ENCODE peak calls at places on chromosomes 13 and 19, in eight cellular contexts. K is right lobe of liver, A is tibial artery, T is dorsolateral prefrontal cortex, I is epithelial cell of esophagus, D is fibroblast of mammary gland, H is transverse colon, Q is psoas muscle. O is an unnamed sample.

GRCh38 chr13:96860829-96861228 is 133.4 kb downstream of the OXGR1 start:
- DNase-seq in K (no peak), T (no peak), A (no peak), H (no peak), I (no peak), Q (no peak), D (no peak), O (no peak)

GRCh38 chr19:11018179-11018578 is 57.3 kb downstream of the SMARCA4 start:
- DNase-seq in A (peak), Q (no peak), T (peak), K (no peak), I (peak), H (peak), D (peak), O (peak)

GRCh38 chr13:100195568-100195967 is 106.7 kb downstream of the PCCA start:
- DNase-seq in T (no peak), Q (no peak), A (no peak), K (no peak), D (no peak), H (no peak), I (no peak), O (no peak)

GRCh38 chr13:113499936-113500335 is 9.4 kb upstream of the DCUN1D2 start:
- DNase-seq in I (no peak), Q (no peak), K (no peak), H (no peak), T (no peak), A (no peak), D (peak), O (peak)

GRCh38 chr13:43293986-43294880 is 270.8 kb downstream of the DNAJC15 start:
- DNase-seq in A (no peak), I (no peak), T (no peak), Q (no peak), K (no peak), D (no peak), H (no peak), O (no peak)

GRCh38 chr13:40096357-40096911 is 441.0 kb downstream of the COG6 start:
- DNase-seq in I (no peak), H (no peak), T (no peak), D (no peak), Q (no peak), K (no peak), A (no peak), O (no peak)

GRCh38 chr19:38155453-38155852 is 68.6 kb downstream of the DPF1 start:
- DNase-seq in A (no peak), K (no peak), Q (no peak), T (no peak), D (peak), H (no peak), I (peak), O (peak)

GRCh38 chr19:38733493-38734175 is 10.6 kb downstream of the CAPN12 start:
- DNase-seq in Q (no peak), I (peak), D (no peak), K (peak), A (peak), H (no peak), T (no peak), O (peak)

GRCh38 chr13:85261757-85262346 is 537.4 kb downstream of the SLITRK6 start:
- DNase-seq in K (no peak), H (no peak), Q (no peak), I (peak), A (no peak), T (no peak), D (peak), O (peak)

GRCh38 chr13:60164490-60164889 is 762 bp upstream of the DIAPH3 start:
- DNase-seq in A (no peak), I (peak), H (no peak), T (no peak), Q (no peak), K (no peak), D (no peak), O (no peak)

GRCh38 chr13:109684836-109685602 is 101.4 kb downstream of the IRS2 start:
- DNase-seq in H (peak), K (peak), T (no peak), I (peak), A (no peak), D (peak), Q (no peak), O (no peak)

GRCh38 chr13:21675095-21676007 is 4.5 kb downstream of the FGF9 start:
- DNase-seq in A (no peak), T (peak), Q (peak), K (peak), H (peak), I (peak), D (no peak), O (peak)

GRCh38 chr13:41652735-41653361 is 195.5 kb downstream of the RGCC start:
- DNase-seq in D (peak), K (no peak), Q (no peak), I (peak), A (no peak), T (no peak), H (no peak), O (peak)

GRCh38 chr13:22141636-22142035 is 470.8 kb downstream of the FGF9 start:
- DNase-seq in H (no peak), I (no peak), D (no peak), A (no peak), T (no peak), K (no peak), Q (no peak), O (no peak)

GRCh38 chr13:33918199-33918932 is 100.4 kb downstream of the RFC3 start:
- DNase-seq in Q (peak), I (peak), T (peak), D (peak), K (no peak), H (no peak), A (no peak), O (peak)

GRCh38 chr19:58571575-58571947 is 1.6 kb downstream of the MZF1 start:
- DNase-seq in I (no peak), K (no peak), H (peak), A (peak), T (peak), Q (peak), D (no peak), O (no peak)

GRCh38 chr19:5623397-5624153 is 692 bp downstream of the SAFB start:
- DNase-seq in T (no peak), Q (peak), A (no peak), K (no peak), H (peak), D (no peak), I (no peak), O (peak)

GRCh38 chr13:113923376-113924063 is 50.4 kb downstream of the C13orf46 start:
- DNase-seq in H (no peak), T (peak), Q (no peak), I (no peak), A (no peak), D (no peak), K (no peak), O (no peak)

GRCh38 chr13:54705738-54706137 is 1677.1 kb downstream of the OLFM4 start:
- DNase-seq in I (no peak), H (no peak), D (no peak), A (no peak), Q (no peak), K (no peak), T (no peak), O (no peak)

GRCh38 chr19:21221653-21222052 is 79.8 kb downstream of the ZNF431 start:
- DNase-seq in A (no peak), D (no peak), Q (no peak), T (no peak), I (no peak), K (no peak), H (no peak), O (no peak)

GRCh38 chr19:13181747-13182388 is 31.7 kb downstream of the IER2 start:
- DNase-seq in Q (peak), K (no peak), T (peak), D (peak), A (peak), H (peak), I (peak), O (peak)

GRCh38 chr13:38045278-38046048 is 175.9 kb upstream of the TRPC4 start:
- DNase-seq in H (no peak), K (no peak), Q (no peak), I (peak), D (peak), T (no peak), A (no peak), O (peak)

GRCh38 chr19:18518639-18519038 is 3.2 kb downstream of the ELL start:
- DNase-seq in T (no peak), H (no peak), D (no peak), K (no peak), I (no peak), Q (no peak), A (no peak), O (no peak)
- H3K4me3 ChIP-seq in T (no peak), H (no peak), D (no peak), K (no peak), I (no peak), Q (peak), A (no peak), O (no peak)

GRCh38 chr19:45781282-45782161 is 768 bp downstream of the DMPK start:
- DNase-seq in K (peak), A (peak), Q (peak), D (no peak), I (peak), H (peak), T (no peak), O (no peak)

GRCh38 chr19:45784096-45784495 is 1.8 kb upstream of the DMPK start:
- DNase-seq in A (no peak), I (no peak), T (no peak), Q (no peak), H (no peak), K (no peak), D (no peak), O (no peak)

GRCh38 chr19:45782820-45783785 is 813 bp upstream of the DMPK start:
- DNase-seq in T (no peak), H (peak), D (peak), A (peak), K (no peak), I (peak), Q (peak), O (peak)

GRCh38 chr19:45780448-45781281 is 1.6 kb downstream of the DMPK start:
- DNase-seq in H (no peak), Q (no peak), T (no peak), A (peak), D (no peak), K (no peak), I (no peak), O (no peak)

GRCh38 chr19:45782162-45782623 is at the start of gene DMPK:
- DNase-seq in A (peak), D (no peak), K (no peak), I (peak), Q (peak), T (no peak), H (no peak), O (peak)
- H3K4me3 ChIP-seq in A (peak), D (peak), K (no peak), I (no peak), Q (peak), T (peak), H (peak), O (peak)

DNA sequence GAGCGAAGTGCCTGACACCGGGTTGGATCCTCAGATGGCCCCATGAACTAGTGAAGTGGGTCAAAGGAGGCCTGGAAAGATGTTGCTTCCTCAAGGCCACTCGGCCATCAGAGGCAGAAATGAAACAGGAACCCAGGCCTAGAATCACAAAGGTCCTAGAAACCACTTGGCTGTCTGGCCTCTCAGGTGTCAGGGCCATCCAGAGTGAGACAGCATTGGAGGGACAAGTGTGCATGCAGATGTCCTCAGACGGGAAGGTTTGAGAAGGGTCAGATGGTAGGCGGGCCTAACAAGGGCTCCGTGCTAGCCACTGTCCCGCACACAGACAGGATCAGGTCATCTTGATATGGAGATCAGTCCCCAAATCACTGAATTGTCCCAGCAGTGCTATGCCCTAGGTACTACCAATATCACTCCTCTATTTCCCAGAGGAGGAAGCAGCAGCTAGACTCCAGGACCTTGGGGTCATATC is 14.3 kb downstream of the CCDC97 start:
- DNase-seq in Q (no peak), T (no peak), K (no peak), A (no peak), H (no peak), D (peak), I (no peak), O (no peak)
- H3K4me3 ChIP-seq in Q (no peak), T (no peak), K (no peak), A (no peak), H (no peak), D (no peak), I (no peak), O (no peak)

DNA sequence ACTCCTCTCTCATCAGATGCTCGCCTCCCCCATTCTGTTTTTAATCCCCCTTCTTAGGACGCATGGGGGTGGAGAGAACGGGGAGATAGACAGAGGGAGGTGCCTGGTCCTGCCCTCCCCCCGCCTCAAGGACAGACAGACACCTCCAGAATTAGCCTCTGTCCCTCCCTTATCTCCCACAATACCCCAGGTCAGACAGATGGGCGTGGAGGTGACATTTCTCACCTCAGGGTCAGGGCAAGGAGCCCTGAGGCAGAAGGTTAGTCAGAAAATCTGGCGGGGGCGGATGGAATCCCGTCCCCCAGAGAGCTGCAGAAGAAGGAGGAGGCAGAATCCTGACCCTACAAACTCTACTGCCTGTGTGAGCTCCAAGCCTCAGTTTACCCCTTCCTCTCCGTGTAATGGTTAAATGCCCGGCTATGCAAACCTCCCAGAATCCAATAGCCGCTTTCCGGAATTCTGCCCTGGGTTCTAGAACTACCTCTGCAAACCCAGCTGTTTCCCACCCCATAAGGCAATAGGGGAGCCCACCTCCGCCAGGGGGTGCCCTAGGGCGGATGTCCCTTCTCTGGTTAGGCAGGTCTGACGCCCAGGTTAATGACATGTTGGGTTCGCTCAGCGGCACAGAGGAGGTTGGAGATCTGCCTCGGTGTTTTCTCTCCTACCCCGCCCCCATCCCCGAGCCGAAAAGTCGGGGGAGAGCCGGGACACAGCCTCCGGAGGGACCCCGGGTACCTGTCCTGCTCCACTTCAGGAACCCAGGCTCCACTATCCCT is 900 bp downstream of the PPP1R13L start:
- DNase-seq in T (no peak), A (no peak), D (no peak), K (no peak), Q (peak), H (peak), I (peak), O (no peak)
- H3K4me3 ChIP-seq in T (peak), A (peak), D (peak), K (peak), Q (peak), H (peak), I (peak), O (peak)

GRCh38 chr19:48858984-48859710 is 9.3 kb downstream of the PLEKHA4 start:
- DNase-seq in D (no peak), T (no peak), Q (no peak), A (no peak), I (no peak), K (peak), H (peak), O (no peak)
- H3K4me3 ChIP-seq in D (no peak), T (no peak), Q (no peak), A (no peak), I (peak), K (no peak), H (peak), O (no peak)

DNA sequence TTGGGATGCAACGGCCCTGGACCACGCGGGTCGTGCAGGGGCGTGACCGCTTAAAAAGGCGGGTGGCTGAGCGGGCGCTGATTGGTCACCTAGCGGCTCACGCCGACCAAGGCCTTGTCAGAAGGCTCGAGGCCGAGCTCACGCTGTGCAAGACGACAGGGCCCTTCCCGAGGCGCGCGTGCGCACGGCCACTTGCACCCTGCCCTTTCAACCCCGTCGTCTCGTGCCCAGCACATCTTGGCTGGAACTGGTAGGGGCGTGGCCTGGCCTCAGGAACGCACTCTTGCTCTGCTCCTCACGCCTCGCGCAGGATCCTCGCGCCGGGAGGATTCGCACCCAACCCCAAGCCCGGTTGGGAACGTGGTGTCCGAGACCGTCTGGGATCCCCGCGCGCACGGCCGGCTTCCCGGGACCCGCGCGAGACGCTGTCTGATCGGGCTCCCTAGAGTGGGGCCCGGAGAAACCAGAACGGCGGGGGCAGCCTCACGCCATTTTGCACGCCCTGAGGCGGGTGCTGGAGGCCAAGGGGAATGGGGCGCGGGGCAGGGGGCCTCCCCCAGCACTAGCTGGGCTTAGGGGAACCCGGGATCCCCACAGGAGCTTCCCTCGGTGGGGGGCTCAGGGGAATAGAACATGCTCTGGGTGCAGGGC is at the start of gene MEIOSIN:
- DNase-seq in A (no peak), Q (no peak), D (no peak), I (no peak), H (peak), T (no peak), K (no peak), O (no peak)
- H3K4me3 ChIP-seq in A (no peak), Q (no peak), D (no peak), I (no peak), H (no peak), T (no peak), K (no peak), O (no peak)

GRCh38 chr19:16115309-16116039 is 3.8 kb downstream of the RAB8A start:
- DNase-seq in K (no peak), A (no peak), T (no peak), I (no peak), Q (no peak), H (peak), D (no peak), O (no peak)
- H3K4me3 ChIP-seq in K (no peak), A (no peak), T (no peak), I (no peak), Q (no peak), H (no peak), D (no peak), O (no peak)

DNA sequence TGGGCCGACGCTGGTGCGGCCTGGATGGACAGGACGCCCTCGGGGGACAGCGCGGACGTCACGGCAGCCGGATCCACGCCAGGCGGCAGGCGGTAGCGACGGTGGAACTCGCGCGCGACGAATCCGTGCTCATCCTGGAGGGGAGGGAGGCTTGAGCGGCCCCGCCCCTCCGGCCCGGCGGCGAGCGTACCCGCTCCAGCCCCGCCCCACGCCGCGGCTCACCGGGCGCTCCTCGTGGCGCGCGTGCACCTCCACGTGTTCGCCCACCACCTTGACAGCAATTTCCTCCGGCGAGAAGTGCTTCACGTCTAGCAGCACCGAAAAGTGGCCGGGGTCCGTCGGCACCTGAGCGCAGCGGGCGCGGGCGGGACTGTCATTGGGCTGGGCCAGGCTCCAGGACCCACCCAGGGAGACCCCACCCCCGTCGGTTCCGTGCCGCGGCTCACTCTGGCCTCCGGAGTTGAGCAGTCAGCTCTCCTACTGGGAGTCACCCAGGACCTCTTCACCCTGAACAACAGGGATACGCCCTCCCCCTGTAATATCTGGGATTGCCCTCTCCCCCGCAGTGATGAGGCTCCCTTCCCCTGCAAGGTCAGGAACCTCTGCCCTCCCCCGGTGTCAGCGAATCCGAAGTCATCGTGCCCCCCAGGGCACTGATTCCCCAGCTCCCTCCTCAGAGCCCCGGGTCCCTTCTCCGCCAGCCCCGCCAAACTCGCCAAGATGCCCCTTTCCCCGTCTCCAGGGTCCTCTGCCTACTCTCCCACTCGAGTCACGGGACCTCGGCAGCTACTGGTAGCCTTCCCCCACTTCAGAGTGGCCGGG is 1.1 kb downstream of the HSPB6 start:
- DNase-seq in K (peak), A (peak), H (peak), D (peak), T (no peak), I (peak), Q (peak), O (peak)
- H3K4me3 ChIP-seq in K (no peak), A (peak), H (peak), D (peak), T (peak), I (peak), Q (peak), O (peak)

O was measured in foreskin fibroblast.